ENCODE peak calls at places on chromosomes 16 and 17, in seven cellular contexts. I is fibroblast of the conjunctiva, L is NCI-H1105, N is NCI-H748 treated with DMSO at 0.1 percent for 48 hours, O is activated T-cell treated with anti-CD3 and anti-CD28 coated beads for 24 hours, Z is adipocyte, M is dorsolateral prefrontal cortex. U is an unnamed sample.

GRCh38 chr16:28261916-28262315 is 30.4 kb upstream of the SBK1 start:
- DNase-seq in N (no peak), I (no peak), M (no peak), O (no peak), Z (no peak), L (no peak), U (no peak)

GRCh38 chr16:30969246-30969842 is 11.8 kb downstream of the SETD1A start:
- DNase-seq in I (no peak), N (no peak), L (no peak), M (no peak), Z (no peak), O (no peak), U (no peak)

GRCh38 chr16:52114414-52114813 is 432.5 kb downstream of the TOX3 start:
- DNase-seq in M (no peak), Z (no peak), N (no peak), L (no peak), I (no peak), O (no peak), U (no peak)

GRCh38 chr17:71511266-71511995 is 609.4 kb upstream of the SOX9 start:
- DNase-seq in O (no peak), I (no peak), Z (no peak), L (no peak), M (no peak), N (no peak), U (no peak)

GRCh38 chr17:321386-321941 is 31.1 kb downstream of the RPH3AL start:
- DNase-seq in L (no peak), I (no peak), N (no peak), O (no peak), M (no peak), Z (no peak), U (no peak)

GRCh38 chr16:72677662-72678447 is 370.1 kb downstream of the ZFHX3 start:
- DNase-seq in O (no peak), I (no peak), L (no peak), Z (peak; percentile 38), M (no peak), N (no peak), U (no peak)

GRCh38 chr17:7703584-7704574 is 1.1 kb upstream of the EFNB3 start:
- DNase-seq in M (peak; percentile 84), I (peak; percentile 63), N (peak; percentile 96), Z (peak; percentile 57), L (peak; percentile 98), O (no peak), U (peak; percentile 84)

GRCh38 chr17:50575581-50576210 is 15.2 kb downstream of the CACNA1G start:
- DNase-seq in M (no peak), I (no peak), L (peak; percentile 26), N (no peak), O (no peak), Z (no peak), U (no peak)

GRCh38 chr16:49704586-49705155 is 151.2 kb downstream of the ZNF423 start:
- DNase-seq in I (no peak), N (no peak), Z (no peak), M (no peak), O (no peak), L (no peak), U (no peak)